ENCODE peak calls at places on chromosomes 16 and 17, in eight cellular contexts. R, Z, T, Q, G, K, A and J are unnamed samples.

GRCh38 chr17:71919181-71919580 is 201.6 kb upstream of the SOX9 start:
- DNase-seq in R (no peak), Z (no peak), G (no peak), Q (peak), K (no peak), A (no peak), T (no peak), J (no peak)

GRCh38 chr16:54879681-54880080 is 51.0 kb upstream of the IRX5 start:
- DNase-seq in G (no peak), K (no peak), R (no peak), Q (no peak), T (no peak), Z (no peak), A (no peak), J (no peak)

GRCh38 chr17:43661699-43662431 is at the start of gene MEOX1:
- DNase-seq in A (peak), G (peak), R (no peak), Q (peak), T (no peak), K (no peak), Z (peak), J (no peak)

GRCh38 chr17:43858201-43858600 is 11.2 kb downstream of the CD300LG start:
- DNase-seq in T (no peak), G (no peak), A (no peak), K (no peak), Z (no peak), R (no peak), Q (no peak), J (no peak)

GRCh38 chr16:72946474-72947194 is 101.3 kb downstream of the ZFHX3 start:
- DNase-seq in A (no peak), Z (no peak), Q (peak), G (no peak), K (no peak), R (no peak), T (no peak), J (no peak)

GRCh38 chr17:55660171-55660886 is 62.3 kb downstream of the TMEM100 start:
- DNase-seq in R (peak), K (no peak), G (no peak), Z (no peak), A (no peak), Q (no peak), T (no peak), J (no peak)

GRCh38 chr17:2017274-2017941 is 7.7 kb downstream of the RTN4RL1 start:
- DNase-seq in R (no peak), Z (no peak), T (no peak), Q (no peak), G (no peak), K (no peak), A (no peak), J (no peak)

GRCh38 chr16:84982434-84982833 is 28.9 kb downstream of the ZDHHC7 start:
- DNase-seq in A (no peak), G (no peak), R (no peak), K (no peak), Q (no peak), Z (no peak), T (no peak), J (no peak)

GRCh38 chr17:34171245-34171818 is 83.8 kb upstream of the CCL2 start:
- DNase-seq in T (no peak), Q (peak), K (peak), R (peak), G (no peak), Z (peak), A (peak), J (peak)

GRCh38 chr16:35725949-35726348 is 2266.5 kb downstream of the TP53TG3F start:
- DNase-seq in G (no peak), Z (no peak), K (no peak), T (no peak), Q (no peak), R (no peak), A (no peak), J (no peak)

GRCh38 chr17:10309003-10309974 is 63.5 kb downstream of the MYH13 start:
- DNase-seq in R (no peak), Q (no peak), T (no peak), G (no peak), Z (no peak), K (no peak), A (no peak), J (no peak)

GRCh38 chr16:31460582-31461002 is 1.3 kb downstream of the ARMC5 start:
- DNase-seq in Z (no peak), T (no peak), R (peak), G (no peak), K (no peak), A (no peak), Q (peak), J (no peak)

GRCh38 chr17:76447931-76448652 is 4.9 kb downstream of the UBE2O start:
- DNase-seq in T (no peak), A (no peak), Z (no peak), G (peak), Q (no peak), K (no peak), R (no peak), J (no peak)

GRCh38 chr16:27795992-27796614 is 246.2 kb downstream of the KATNIP start:
- DNase-seq in K (no peak), Z (peak), G (no peak), Q (peak), R (peak), A (peak), T (no peak), J (no peak)

GRCh38 chr17:72123496-72123963 is 2.7 kb downstream of the SOX9 start:
- DNase-seq in T (no peak), A (no peak), K (no peak), R (no peak), G (no peak), Z (no peak), Q (no peak), J (no peak)

GRCh38 chr16:69443809-69444611 is 19.6 kb downstream of the CYB5B start:
- DNase-seq in T (no peak), A (no peak), Q (peak), R (no peak), K (no peak), Z (no peak), G (no peak), J (no peak)

GRCh38 chr17:58786586-58787295 is 31.1 kb downstream of the PPM1E start:
- DNase-seq in T (no peak), Q (peak), K (no peak), R (no peak), A (peak), G (no peak), Z (no peak), J (no peak)

GRCh38 chr17:2406903-2407790 is 6.3 kb upstream of the MNT start:
- DNase-seq in A (peak), T (no peak), R (no peak), G (peak), Z (peak), K (no peak), Q (peak), J (peak)

GRCh38 chr16:31475949-31476304 is 4.0 kb downstream of the TGFB1I1 start:
- DNase-seq in Z (no peak), T (no peak), Q (no peak), A (no peak), R (no peak), K (no peak), G (no peak), J (no peak)

GRCh38 chr16:85611455-85612190 is 1.5 kb upstream of the GSE1 start:
- DNase-seq in T (peak), G (peak), A (peak), Z (peak), K (no peak), R (peak), Q (peak), J (peak)

GRCh38 chr17:75460295-75460694 is 3.9 kb downstream of the TMEM94 start:
- DNase-seq in R (no peak), K (no peak), Q (no peak), G (no peak), T (no peak), A (no peak), Z (no peak), J (no peak)

GRCh38 chr16:23059433-23059832 is 89.8 kb downstream of the USP31 start:
- DNase-seq in K (no peak), A (no peak), R (no peak), Z (no peak), Q (no peak), T (no peak), G (no peak), J (no peak)

GRCh38 chr17:31780436-31780835 is 78.6 kb downstream of the COPRS start:
- DNase-seq in G (no peak), Z (no peak), A (no peak), T (no peak), Q (no peak), K (no peak), R (no peak), J (no peak)

GRCh38 chr17:34519286-34519685 is 60.1 kb upstream of the TMEM132E start:
- DNase-seq in Z (no peak), K (no peak), Q (no peak), R (peak), T (no peak), A (no peak), G (no peak), J (no peak)

GRCh38 chr17:13244511-13244910 is 226.7 kb upstream of the ELAC2 start:
- DNase-seq in G (peak), K (no peak), T (no peak), Z (no peak), A (no peak), Q (peak), R (no peak), J (no peak)

GRCh38 chr17:44235583-44235936 is 16.1 kb upstream of the UBTF start:
- DNase-seq in K (no peak), R (no peak), T (no peak), Q (no peak), G (no peak), Z (peak), A (peak), J (no peak)

GRCh38 chr16:89489731-89490385 is 503 bp downstream of the ANKRD11 start:
- DNase-seq in G (no peak), Q (no peak), Z (no peak), R (no peak), A (no peak), K (no peak), T (no peak), J (no peak)

GRCh38 chr16:8678068-8678927 is 3.9 kb downstream of the ABAT start:
- DNase-seq in Q (peak), Z (peak), T (no peak), A (no peak), K (no peak), G (no peak), R (no peak), J (no peak)

GRCh38 chr16:25626172-25626571 is 65.6 kb upstream of the HS3ST4 start:
- DNase-seq in R (no peak), Z (no peak), T (no peak), A (no peak), G (no peak), Q (no peak), K (no peak), J (no peak)

GRCh38 chr17:28999216-28999615 is 6.6 kb downstream of the SEZ6 start:
- DNase-seq in K (no peak), A (no peak), R (no peak), T (no peak), G (no peak), Q (no peak), Z (no peak), J (no peak)

GRCh38 chr17:78934681-78935418 is 9.7 kb upstream of the TIMP2 start:
- DNase-seq in A (no peak), R (no peak), Z (no peak), K (no peak), Q (peak), G (no peak), T (no peak), J (no peak)

GRCh38 chr17:35790826-35791225 is 4.6 kb downstream of the MMP28 start:
- DNase-seq in Q (no peak), G (no peak), T (no peak), A (no peak), K (no peak), Z (no peak), R (no peak), J (no peak)

GRCh38 chr16:89784409-89784808 is 32.0 kb downstream of the FANCA start:
- DNase-seq in Z (no peak), A (no peak), T (no peak), R (no peak), G (no peak), Q (no peak), K (no peak), J (no peak)

GRCh38 chr16:88421301-88421700 is 31.8 kb upstream of the ZFPM1 start:
- DNase-seq in K (no peak), G (no peak), Z (no peak), Q (no peak), A (no peak), R (no peak), T (no peak), J (no peak)

GRCh38 chr16:31344712-31345111 is 10.3 kb upstream of the ITGAX start:
- DNase-seq in K (no peak), R (no peak), Q (no peak), T (no peak), Z (no peak), A (no peak), G (no peak), J (no peak)

GRCh38 chr16:27890006-27890405 is 173.5 kb downstream of the GSG1L start:
- DNase-seq in Q (no peak), Z (no peak), G (no peak), R (no peak), K (no peak), A (no peak), T (no peak), J (no peak)